ENCODE peak calls at places on chromosomes 11 and 22, in nine cellular contexts. H is fibroblast of the conjunctiva; Q is activated CD8-positive, alpha-beta memory T cell treated with anti-CD3 and anti-CD28 coated beads, Interleukin-2, amount 10 ng/mL, durations not matched to agents 7 days and 5 days; S is ACHN; L is activated CD4-positive, alpha-beta T cell treated with anti-CD3 and anti-CD28 coated beads, Interleukin-2, amount 50 U/mL, for 24 hours; I is activated effector memory CD4-positive, alpha-beta T cell treated with Interleukin-2 at 50 U/mL for 16 hours; O is T-helper 22 cell; E is natural killer cell; R is GM12891. Y is an unnamed sample.

GRCh38 chr11:36793542-36793926 is 195.5 kb upstream of the RAG2 start:
- DNase-seq in H (no peak), Q (no peak), S (no peak), L (no peak), I (no peak), O (no peak), E (no peak), R (no peak), Y (no peak)

GRCh38 chr11:111305403-111305802 is 7.1 kb downstream of the POU2AF3 start:
- DNase-seq in H (no peak), Q (no peak), S (no peak), L (no peak), I (no peak), O (no peak), E (no peak), R (no peak), Y (no peak)

GRCh38 chr22:20080445-20080775 is 369 bp downstream of the DGCR8 start:
- DNase-seq in H (no peak), Q (peak; percentile 76), S (peak; percentile 67), L (peak; percentile 56), I (peak; percentile 65), O (peak; percentile 65), E (peak; percentile 62), R (peak; percentile 89), Y (no peak)

GRCh38 chr11:110857885-110858555 is 145.8 kb upstream of the ARHGAP20 start:
- DNase-seq in H (peak; percentile 88), Q (no peak), S (no peak), L (no peak), I (no peak), O (no peak), E (no peak), R (no peak), Y (no peak)

GRCh38 chr22:19179472-19180048 is 1.0 kb upstream of the SLC25A1 start:
- DNase-seq in H (peak; percentile 82), Q (peak; percentile 77), S (peak; percentile 76), L (no peak), I (peak; percentile 22), O (no peak), E (peak; percentile 44), R (peak; percentile 79), Y (peak; percentile 43)

GRCh38 chr11:8249482-8249881 is 14.2 kb downstream of the LMO1 start:
- DNase-seq in H (no peak), Q (no peak), S (no peak), L (no peak), I (no peak), O (no peak), E (no peak), R (no peak), Y (no peak)

GRCh38 chr11:27242591-27242990 is 120.4 kb downstream of the CCDC34 start:
- DNase-seq in H (no peak), Q (no peak), S (no peak), L (no peak), I (no peak), O (no peak), E (no peak), R (no peak), Y (no peak)

GRCh38 chr22:48079505-48080295 is 1317.2 kb downstream of the TBC1D22A start:
- DNase-seq in H (no peak), Q (no peak), S (no peak), L (no peak), I (no peak), O (no peak), E (no peak), R (no peak), Y (no peak)

GRCh38 chr11:38323961-38324761 is 1726.1 kb upstream of the RAG2 start:
- DNase-seq in H (no peak), Q (no peak), S (no peak), L (no peak), I (no peak), O (no peak), E (no peak), R (no peak), Y (no peak)

GRCh38 chr22:20651286-20651685 is 122.6 kb upstream of the SERPIND1 start:
- DNase-seq in H (no peak), Q (no peak), S (no peak), L (no peak), I (no peak), O (no peak), E (no peak), R (no peak), Y (no peak)

GRCh38 chr11:12110714-12111481 is 508 bp downstream of the MICAL2 start:
- DNase-seq in H (no peak), Q (peak; percentile 74), S (no peak), L (peak; percentile 11), I (no peak), O (peak; percentile 12), E (no peak), R (peak; percentile 32), Y (no peak)

GRCh38 chr11:27795955-27796861 is 96.0 kb upstream of the BDNF start:
- DNase-seq in H (no peak), Q (no peak), S (no peak), L (no peak), I (no peak), O (no peak), E (no peak), R (no peak), Y (no peak)

GRCh38 chr22:35470903-35471321 is 69.7 kb upstream of the RASD2 start:
- DNase-seq in H (no peak), Q (no peak), S (no peak), L (no peak), I (no peak), O (no peak), E (no peak), R (no peak), Y (no peak)

GRCh38 chr11:20192151-20192550 is 31.9 kb upstream of the DBX1 start:
- DNase-seq in H (no peak), Q (no peak), S (no peak), L (no peak), I (no peak), O (no peak), E (no peak), R (no peak), Y (no peak)

GRCh38 chr11:73729594-73730206 is 31.2 kb downstream of the RAB6A start:
- DNase-seq in H (no peak), Q (no peak), S (peak; percentile 32), L (no peak), I (no peak), O (no peak), E (no peak), R (no peak), Y (no peak)

GRCh38 chr11:3021125-3021524 is 29.0 kb upstream of the NAP1L4 start:
- DNase-seq in H (no peak), Q (peak; percentile 68), S (peak; percentile 41), L (no peak), I (no peak), O (no peak), E (no peak), R (peak; percentile 50), Y (no peak)

GRCh38 chr22:48858121-48858520 is 969.6 kb downstream of the BRD1 start:
- DNase-seq in H (no peak), Q (no peak), S (no peak), L (no peak), I (no peak), O (no peak), E (no peak), R (no peak), Y (no peak)

GRCh38 chr11:112321521-112322172 is 61.0 kb upstream of the PLET1 start:
- DNase-seq in H (peak; percentile 37), Q (no peak), S (peak; percentile 31), L (no peak), I (no peak), O (no peak), E (no peak), R (no peak), Y (no peak)

GRCh38 chr11:128804481-128804880 is 62.6 kb downstream of the KCNJ1 start:
- DNase-seq in H (no peak), Q (no peak), S (no peak), L (no peak), I (no peak), O (no peak), E (no peak), R (no peak), Y (no peak)